ENCODE peak calls at places on chromosomes 11 and 22, in four cellular contexts. G is uterus, Y is sigmoid colon, Q is fibroblast of lung. H is an unnamed sample.

GRCh38 chr11:128506999-128507591 is 80.3 kb downstream of the ETS1 start:
- DNase-seq in G (peak), Q (peak), Y (peak), H (peak)

GRCh38 chr11:65586247-65586630 is 9.4 kb downstream of the KCNK7 start:
- DNase-seq in G (no peak), Y (no peak), Q (no peak), H (no peak)

GRCh38 chr11:121651267-121651625 is 198.5 kb upstream of the SORL1-AS1 start:
- DNase-seq in Q (no peak), Y (no peak), G (no peak), H (no peak)

GRCh38 chr22:41870786-41871185 is 37.9 kb downstream of the SREBF2 start:
- DNase-seq in G (no peak), Q (no peak), Y (no peak), H (no peak)

GRCh38 chr11:128765571-128766530 is 72.0 kb downstream of the FLI1 start:
- DNase-seq in G (no peak), Q (peak), Y (no peak), H (no peak)

GRCh38 chr11:61555051-61555969 is 25.6 kb downstream of the SYT7 start:
- DNase-seq in Q (no peak), G (no peak), Y (no peak), H (no peak)

GRCh38 chr22:17346578-17346977 is 22.7 kb upstream of the CECR2 start:
- DNase-seq in G (no peak), Y (no peak), Q (no peak), H (no peak)

GRCh38 chr11:93655581-93656255 is 5.8 kb upstream of the CEP295 start:
- DNase-seq in G (no peak), Q (no peak), Y (no peak), H (no peak)

GRCh38 chr11:1966531-1966930 is 19.4 kb downstream of the MRPL23 start:
- DNase-seq in G (no peak), Y (peak), Q (no peak), H (no peak)

GRCh38 chr11:47850337-47850736 is 2.2 kb upstream of the NUP160 start:
- DNase-seq in Q (no peak), Y (no peak), G (no peak), H (no peak)
- H3K27ac ChIP-seq in Q (no peak), Y (no peak), G (no peak), H (no peak)

DNA sequence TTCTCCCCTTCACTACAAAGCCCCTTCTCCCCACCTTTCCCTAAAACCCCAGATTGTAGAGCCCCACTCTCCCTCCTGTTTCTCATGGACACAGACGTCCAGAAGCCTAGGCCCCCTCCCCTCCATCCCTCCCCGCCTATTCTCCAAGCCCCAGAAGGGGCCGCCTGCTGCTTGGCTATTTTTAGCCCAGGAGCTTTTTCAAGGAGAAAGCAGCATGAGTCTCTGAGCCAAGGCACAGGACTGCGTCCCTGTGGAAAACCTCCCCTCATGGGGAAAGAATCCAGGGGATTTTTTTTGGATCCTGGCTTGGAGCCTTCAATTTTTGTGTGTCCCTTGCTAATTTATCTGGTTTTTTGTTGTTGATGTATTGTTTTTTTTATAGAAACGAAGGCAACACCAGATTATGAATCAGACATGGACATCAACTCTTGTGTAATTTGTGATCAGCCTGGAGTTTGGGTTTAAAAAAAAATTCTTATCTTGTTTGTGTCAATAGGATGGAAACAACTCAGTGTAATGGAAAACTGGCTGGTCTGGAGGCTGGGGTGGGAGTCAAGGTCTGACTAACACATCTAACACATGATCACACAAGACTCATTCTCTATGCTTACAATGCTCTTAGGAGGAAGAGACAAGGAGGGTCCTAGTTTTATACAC is 17.4 kb upstream of the ACCSL start:
- DNase-seq in Y (peak), Q (peak), G (peak), H (peak)
- H3K4me3 ChIP-seq in Y (no peak), Q (no peak), G (no peak), H (no peak)

DNA sequence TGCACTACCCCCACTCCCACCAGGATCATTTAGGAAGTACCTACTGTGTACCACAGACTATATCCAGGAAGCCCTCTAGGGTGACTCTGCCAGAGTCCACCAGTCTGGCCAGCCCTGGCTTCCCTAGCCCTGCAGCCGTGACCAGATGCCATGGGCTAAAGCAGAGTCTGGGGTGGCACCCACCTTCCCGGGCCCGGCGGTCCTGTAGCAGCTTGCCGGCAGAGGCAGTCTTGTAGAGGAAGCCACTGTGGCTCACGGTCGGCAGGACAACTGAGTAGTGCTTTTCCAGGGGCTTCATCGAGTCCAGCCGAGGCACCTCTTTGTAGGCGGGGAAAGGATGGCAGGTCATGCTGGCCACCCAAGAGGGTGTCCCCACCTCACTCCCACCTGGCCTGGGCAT is 27.2 kb upstream of the PDE2A start:
- DNase-seq in Q (no peak), G (no peak), Y (no peak), H (no peak)
- H3K27ac ChIP-seq in Q (no peak), G (no peak), Y (no peak), H (peak)

DNA sequence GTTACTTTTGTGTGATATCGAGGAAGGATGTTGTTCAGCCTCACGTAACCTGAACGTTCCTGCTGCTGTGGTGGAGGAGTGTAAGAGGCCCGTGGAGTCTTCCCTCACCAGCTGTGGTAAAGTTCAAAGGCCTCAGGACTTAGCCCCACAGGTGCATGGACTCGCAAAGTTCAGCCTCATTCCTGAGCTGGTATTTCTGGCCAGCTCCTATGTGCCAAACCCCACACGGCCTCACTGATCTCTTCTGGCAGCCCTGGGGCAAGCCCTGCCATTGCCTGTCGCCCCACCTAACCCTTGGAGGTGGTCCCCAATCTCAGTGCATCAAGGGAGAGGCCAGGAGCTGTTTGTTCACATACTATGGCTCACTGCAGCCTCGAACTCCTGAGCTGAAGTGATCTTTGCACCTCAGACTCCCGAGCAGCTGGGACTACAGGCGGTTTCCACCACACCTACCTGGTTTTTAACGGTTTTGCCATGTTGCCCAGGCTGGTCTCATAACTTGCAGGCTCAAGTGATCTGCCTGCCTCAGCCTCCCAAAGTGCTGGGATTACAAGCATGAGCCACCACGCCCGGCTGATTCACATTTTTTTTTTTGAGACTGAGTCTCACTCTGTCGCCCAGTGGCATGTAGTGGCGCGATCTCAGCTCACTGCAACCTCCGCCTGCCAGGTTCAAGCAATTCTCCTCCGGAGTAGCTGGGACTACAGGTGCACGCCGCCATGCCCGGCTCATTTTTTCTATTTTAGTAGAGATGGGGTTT is 2.2 kb downstream of the PHRF1 start:
- DNase-seq in Q (no peak), G (no peak), Y (no peak), H (no peak)
- H3K4me3 ChIP-seq in Q (peak), G (no peak), Y (no peak), H (peak)

DNA sequence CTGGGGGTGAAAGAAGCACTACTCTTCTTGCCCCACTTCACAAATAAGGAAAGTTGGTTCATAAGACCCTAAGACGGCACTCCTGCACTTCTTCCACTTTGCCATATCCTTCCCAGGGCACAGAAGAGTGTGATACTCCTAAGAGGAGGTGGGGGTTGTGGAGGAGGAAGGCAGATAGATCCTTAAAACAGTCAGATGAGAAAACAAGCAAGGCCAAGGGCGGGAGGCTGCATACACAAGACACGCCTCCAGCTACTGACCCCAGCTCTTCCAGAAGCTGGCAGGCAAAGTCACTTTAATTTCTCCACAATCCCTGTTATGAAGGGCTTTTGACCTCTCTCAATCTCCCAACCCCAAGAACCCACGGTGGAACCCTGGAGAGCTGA is 1.6 kb upstream of the CHRM4 start:
- DNase-seq in G (no peak), Q (no peak), Y (peak), H (no peak)
- H3K27ac ChIP-seq in G (no peak), Q (no peak), Y (no peak), H (no peak)